ENCODE peak calls at places on chromosome 18, in seven cellular contexts. X is mesenchymal stem cell, V is bronchial epithelial cell, J is T-helper 1 cell, T is HCT116, A is NCI-H345, N is SHP77. B is an unnamed sample.

GRCh38 chr18:48787523-48788151 is 163.1 kb downstream of the SMAD7 start:
- DNase-seq in X (peak), A (no peak), N (no peak), T (no peak), V (no peak), J (no peak), B (no peak)

GRCh38 chr18:76564636-76565237 is 69.7 kb upstream of the ZNF516 start:
- DNase-seq in J (no peak), N (no peak), X (no peak), A (no peak), T (no peak), V (no peak), B (no peak)

GRCh38 chr18:9827856-9828793 is 57.6 kb upstream of the TXNDC2 start:
- DNase-seq in X (peak), T (peak), V (peak), A (no peak), J (no peak), N (no peak), B (no peak)

GRCh38 chr18:1676387-1676786 is 771.7 kb downstream of the ADCYAP1 start:
- DNase-seq in V (no peak), J (no peak), X (no peak), T (no peak), A (no peak), N (no peak), B (no peak)

GRCh38 chr18:55064073-55064472 is 104.8 kb upstream of the CCDC68 start:
- DNase-seq in X (no peak), N (no peak), J (no peak), T (no peak), V (no peak), A (no peak), B (no peak)

GRCh38 chr18:63099848-63100625 is 219.5 kb downstream of the BCL2 start:
- DNase-seq in J (no peak), A (no peak), N (no peak), T (no peak), V (no peak), X (no peak), B (no peak)

GRCh38 chr18:54608008-54608642 is 17.1 kb downstream of the DYNAP start:
- DNase-seq in A (no peak), T (no peak), V (peak), X (peak), N (no peak), J (no peak), B (no peak)

GRCh38 chr18:79681484-79682387 is 2.1 kb downstream of the CTDP1 start:
- DNase-seq in A (no peak), N (no peak), X (no peak), V (no peak), J (peak), T (no peak), B (peak)

GRCh38 chr18:5197461-5197860 is 404 bp upstream of the AKAIN1 start:
- DNase-seq in X (no peak), T (no peak), J (no peak), A (peak), N (no peak), V (no peak), B (no peak)

GRCh38 chr18:75207298-75208054 is 1.5 kb downstream of the PTGR3 start:
- DNase-seq in J (no peak), T (no peak), X (peak), A (no peak), V (peak), N (peak), B (no peak)

GRCh38 chr18:11246466-11246865 is 97.1 kb upstream of the PIEZO2 start:
- DNase-seq in X (peak), N (no peak), V (no peak), A (no peak), T (no peak), J (no peak), B (no peak)

GRCh38 chr18:3596324-3597158 is 146.6 kb downstream of the TGIF1 start:
- DNase-seq in T (no peak), N (peak), X (peak), A (no peak), V (peak), J (no peak), B (no peak)

GRCh38 chr18:36572135-36572856 is 256.5 kb downstream of the TPGS2 start:
- DNase-seq in X (peak), V (peak), A (no peak), T (peak), N (peak), J (no peak), B (no peak)

GRCh38 chr18:55322176-55322735 is 265.7 kb downstream of the TCF4 start:
- DNase-seq in N (peak), V (peak), T (no peak), J (no peak), X (peak), A (no peak), B (no peak)

GRCh38 chr18:5449858-5450509 is 93.8 kb downstream of the EPB41L3 start:
- DNase-seq in N (no peak), J (no peak), T (no peak), A (no peak), V (no peak), X (no peak), B (no peak)

GRCh38 chr18:49400398-49401072 is 59.9 kb downstream of the DYM start:
- DNase-seq in A (no peak), N (no peak), V (no peak), X (peak), T (no peak), J (no peak), B (no peak)

GRCh38 chr18:69727912-69728572 is 219.6 kb downstream of the CD226 start:
- DNase-seq in N (no peak), J (no peak), A (no peak), X (no peak), V (no peak), T (no peak), B (no peak)

GRCh38 chr18:9534844-9535243 is 59.5 kb downstream of the RALBP1 start:
- DNase-seq in V (no peak), A (no peak), J (no peak), T (no peak), X (no peak), N (no peak), B (no peak)

GRCh38 chr18:25927830-25928229 is 162.6 kb downstream of the SS18 start:
- DNase-seq in V (no peak), N (no peak), J (no peak), X (no peak), A (no peak), T (no peak), B (no peak)

GRCh38 chr18:25351280-25351772 is 640 bp downstream of the ZNF521 start:
- DNase-seq in V (no peak), T (no peak), A (no peak), X (peak), N (no peak), J (no peak), B (no peak)

GRCh38 chr18:63575680-63576079 is 11.5 kb upstream of the SERPINB13 start:
- DNase-seq in X (no peak), V (peak), J (no peak), T (no peak), N (no peak), A (no peak), B (no peak)

GRCh38 chr18:73638709-73639108 is 508.9 kb downstream of the FBXO15 start:
- DNase-seq in J (no peak), A (no peak), N (no peak), T (no peak), X (peak), V (peak), B (no peak)

GRCh38 chr18:49521251-49521650 is 34.2 kb upstream of the C18orf32 start:
- DNase-seq in V (peak), X (no peak), J (no peak), T (peak), N (no peak), A (peak), B (no peak)

GRCh38 chr18:50663626-50664441 is 103.9 kb downstream of the MAPK4 start:
- DNase-seq in T (no peak), X (no peak), V (no peak), N (no peak), J (no peak), A (no peak), B (no peak)

GRCh38 chr18:21243041-21243431 is 1.0 kb downstream of the GREB1L start:
- DNase-seq in V (no peak), J (no peak), A (no peak), T (no peak), N (no peak), X (peak), B (no peak)

GRCh38 chr18:68734311-68734710 is 19.4 kb upstream of the TMX3 start:
- DNase-seq in A (no peak), J (no peak), T (no peak), N (no peak), V (no peak), X (no peak), B (no peak)

GRCh38 chr18:48572402-48573126 is 33.7 kb downstream of the CTIF start:
- DNase-seq in A (no peak), J (no peak), V (peak), T (no peak), X (no peak), N (no peak), B (no peak)